ENCODE peak calls at places on chromosomes 4 and X, in eight cellular contexts. X is H9; C is GM23338; U is neural crest cell; F is RPMI7951; W is RWPE1; E is stimulated activated CD8-positive, alpha-beta memory T cell treated with anti-CD3 and anti-CD28 coated beads, Interleukin-15, amount 100 ng/mL, for 24 hours; R is HTR-8/SVneo. Z is an unnamed sample.

GRCh38 chr4:6720202-6720699 is 4.3 kb downstream of the BLOC1S4 start:
- DNase-seq in F (peak), R (peak), X (peak), C (peak), E (peak), U (peak), W (peak), Z (no peak)

GRCh38 chr4:48129307-48130014 is 4.6 kb downstream of the TXK start:
- DNase-seq in W (no peak), C (peak), F (peak), E (no peak), R (no peak), U (no peak), X (no peak), Z (no peak)

GRCh38 chr4:80459918-80460473 is 124.5 kb downstream of the CFAP299 start:
- DNase-seq in U (no peak), C (peak), X (no peak), F (no peak), W (no peak), E (no peak), R (no peak), Z (no peak)

GRCh38 chrX:137945470-137945869 is 379.5 kb downstream of the ZIC3 start:
- DNase-seq in E (no peak), R (no peak), X (peak), C (peak), W (no peak), F (no peak), U (no peak), Z (no peak)

GRCh38 chrX:56978172-56978571 is 17.2 kb downstream of the SPIN3 start:
- DNase-seq in R (peak), U (peak), W (peak), E (no peak), X (peak), F (peak), C (peak), Z (peak)

GRCh38 chr4:108512615-108513505 is 107.5 kb upstream of the RPL34 start:
- DNase-seq in R (peak), F (peak), E (no peak), C (peak), X (peak), W (peak), U (peak), Z (peak)

GRCh38 chr4:109332926-109333464 is 30.5 kb upstream of the COL25A1 start:
- DNase-seq in X (peak), C (peak), F (no peak), U (no peak), R (no peak), W (no peak), E (no peak), Z (no peak)

GRCh38 chrX:150371877-150372276 is 8.8 kb downstream of the MAMLD1 start:
- DNase-seq in F (no peak), C (no peak), U (no peak), R (no peak), X (no peak), E (no peak), W (no peak), Z (no peak)

GRCh38 chrX:112844250-112844649 is 3.6 kb upstream of the AMOT start:
- DNase-seq in U (no peak), W (no peak), F (no peak), X (no peak), R (no peak), E (no peak), C (no peak), Z (no peak)

GRCh38 chr4:156193116-156193515 is 239.4 kb upstream of the CTSO start:
- DNase-seq in X (no peak), R (peak), F (peak), U (no peak), C (peak), W (no peak), E (no peak), Z (no peak)

GRCh38 chrX:139844884-139845283 is 88.0 kb downstream of the ATP11C start:
- DNase-seq in C (no peak), F (no peak), X (no peak), E (no peak), R (no peak), U (no peak), W (no peak), Z (no peak)

GRCh38 chr4:141575884-141576283 is 60.5 kb upstream of the IL15 start:
- DNase-seq in F (no peak), W (no peak), X (no peak), R (no peak), E (no peak), C (no peak), U (no peak), Z (no peak)

GRCh38 chr4:113899260-113900177 is 79.9 kb downstream of the ARSJ start:
- DNase-seq in E (no peak), X (no peak), C (no peak), W (no peak), R (no peak), F (no peak), U (no peak), Z (no peak)

GRCh38 chr4:41104155-41104554 is 110.2 kb downstream of the APBB2 start:
- DNase-seq in R (no peak), X (no peak), U (no peak), W (no peak), E (no peak), C (no peak), F (no peak), Z (no peak)

GRCh38 chr4:4427478-4427870 is 40.6 kb downstream of the NSG1 start:
- DNase-seq in U (no peak), F (peak), R (no peak), E (no peak), X (no peak), C (no peak), W (no peak), Z (no peak)

GRCh38 chr4:160038560-160038959 is 935.7 kb downstream of the RAPGEF2 start:
- DNase-seq in C (no peak), U (no peak), X (no peak), R (no peak), W (peak), E (no peak), F (no peak), Z (peak)

GRCh38 chr4:154528866-154529265 is 21.3 kb downstream of the PLRG1 start:
- DNase-seq in X (no peak), F (no peak), W (no peak), C (no peak), U (no peak), E (no peak), R (no peak), Z (no peak)

GRCh38 chr4:20639346-20639745 is 60.9 kb upstream of the PACRGL start:
- DNase-seq in R (no peak), U (no peak), X (no peak), C (no peak), W (no peak), E (no peak), F (no peak), Z (no peak)

GRCh38 chrX:111372065-111372464 is 39.9 kb downstream of the DCX start:
- DNase-seq in U (no peak), F (no peak), X (no peak), E (no peak), C (no peak), W (no peak), R (no peak), Z (no peak)